ENCODE peak calls at places on chromosomes 2 and 18, in four cellular contexts. Y is MM.1S, U is adipocyte, D is OCI-LY7. J is an unnamed sample.

GRCh38 chr2:199366406-199366805 is 91.3 kb downstream of the SATB2 start:
- DNase-seq in Y (no peak), U (no peak), D (no peak), J (peak; percentile 14)

GRCh38 chr2:65710779-65711295 is 278.4 kb upstream of the SPRED2 start:
- DNase-seq in Y (no peak), U (no peak), D (peak; percentile 38), J (no peak)

GRCh38 chr2:207483477-207483876 is 46.3 kb upstream of the CREB1 start:
- DNase-seq in Y (no peak), U (no peak), D (no peak), J (no peak)

GRCh38 chr18:35890323-35890722 is 82.2 kb upstream of the RMP24 start:
- DNase-seq in Y (no peak), U (no peak), D (no peak), J (no peak)

GRCh38 chr2:58484201-58484600 is 243.1 kb upstream of the FANCL start:
- DNase-seq in Y (no peak), U (peak; percentile 27), D (no peak), J (no peak)

GRCh38 chr2:240594511-240595380 is 8.2 kb downstream of the CAPN10 start:
- DNase-seq in Y (no peak), U (no peak), D (no peak), J (no peak)

GRCh38 chr18:26717123-26717522 is 148.4 kb downstream of the AQP4 start:
- DNase-seq in Y (no peak), U (no peak), D (no peak), J (no peak)

GRCh38 chr18:1421502-1421901 is 516.8 kb downstream of the ADCYAP1 start:
- DNase-seq in Y (no peak), U (no peak), D (no peak), J (no peak)

GRCh38 chr2:88212251-88212790 is 42.2 kb downstream of the THNSL2 start:
- DNase-seq in Y (peak; percentile 18), U (peak; percentile 40), D (peak; percentile 11), J (no peak)

GRCh38 chr2:96239745-96240264 is 26.0 kb downstream of the TMEM127 start:
- DNase-seq in Y (no peak), U (no peak), D (no peak), J (no peak)
- H3K4me1 ChIP-seq in Y (peaks cover 41% of the 10 kb centered on the region), U (peaks cover 33% of the 10 kb centered on the region), D (peaks cover 50% of the 10 kb centered on the region), J (peaks cover 2% of the 10 kb centered on the region)

GRCh38 chr2:195496991-195497390 is 160.0 kb upstream of the SLC39A10 start:
- DNase-seq in Y (no peak), U (no peak), D (no peak), J (no peak)
- H3K4me1 ChIP-seq in Y (peaks cover 3% of the 10 kb centered on the region), U (peaks cover 4% of the 10 kb centered on the region), D (peaks cover 32% of the 10 kb centered on the region), J (no peaks in the 10 kb centered on the region)

GRCh38 chr2:165576409-165576808 is 106.9 kb downstream of the CSRNP3 start:
- DNase-seq in Y (no peak), U (no peak), D (no peak), J (peak; percentile 8)

GRCh38 chr2:165571477-165571876 is 102.0 kb downstream of the CSRNP3 start:
- DNase-seq in Y (no peak), U (no peak), D (no peak), J (no peak)

GRCh38 chr2:165568361-165568760 is 98.9 kb downstream of the CSRNP3 start:
- DNase-seq in Y (no peak), U (no peak), D (no peak), J (no peak)

GRCh38 chr2:165572155-165572554 is 102.7 kb downstream of the CSRNP3 start:
- DNase-seq in Y (no peak), U (no peak), D (peak; percentile 58), J (peak; percentile 27)

DNA sequence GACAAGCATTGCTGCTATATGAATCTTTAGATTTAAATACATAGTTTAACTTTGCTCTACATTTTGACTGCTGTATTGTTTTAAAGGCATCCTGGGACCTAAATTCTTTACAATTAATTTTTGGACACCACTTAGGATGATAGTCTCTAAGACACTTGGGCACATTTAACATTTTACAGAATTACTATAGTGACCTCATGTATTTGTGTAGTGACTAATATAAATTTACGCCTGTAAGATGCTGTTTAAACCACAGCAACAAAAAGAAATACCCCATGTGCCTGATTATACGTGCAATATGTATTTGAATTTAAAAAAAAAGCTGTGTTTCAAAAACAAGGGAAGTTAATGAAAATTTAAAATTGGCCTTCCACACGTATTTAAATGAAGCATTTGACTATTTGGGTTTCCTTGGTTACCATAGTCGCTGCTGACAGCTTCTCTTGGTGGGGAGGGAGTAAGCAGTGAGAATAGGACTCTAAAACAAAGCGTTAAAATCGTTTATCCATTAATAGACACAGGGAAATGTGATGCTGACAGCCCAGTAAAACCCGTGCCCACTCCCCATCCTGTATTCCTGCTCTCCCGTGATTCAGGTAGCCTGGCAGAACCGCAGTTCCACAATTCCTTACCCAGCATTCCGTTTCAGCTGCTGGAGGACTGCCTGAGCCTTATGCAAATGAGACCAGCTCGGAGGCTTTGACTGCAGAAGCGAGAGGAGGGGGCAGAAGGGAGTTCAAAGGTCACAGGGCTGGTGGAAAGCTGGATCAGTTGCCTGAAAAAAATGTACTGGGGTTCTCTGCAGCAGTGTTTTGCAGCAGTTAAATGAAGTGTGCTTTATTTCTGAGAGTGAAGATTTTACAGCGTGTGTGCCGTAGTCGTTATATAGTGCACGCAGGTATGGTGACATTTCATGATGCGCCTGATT is 104.3 kb downstream of the CSRNP3 start:
- DNase-seq in Y (no peak), U (peak; percentile 15), D (peak; percentile 40), J (peak; percentile 88)
- H3K4me1 ChIP-seq in Y (no peaks in the 10 kb centered on the region), U (peaks cover 6% of the 10 kb centered on the region), D (peaks cover 7% of the 10 kb centered on the region), J (no peaks in the 10 kb centered on the region)

GRCh38 chr18:31213641-31214040 is 51.0 kb upstream of the DSC1 start:
- DNase-seq in Y (no peak), U (no peak), D (no peak), J (peak; percentile 78)
- H3K4me1 ChIP-seq in Y (no peaks in the 10 kb centered on the region), U (no peaks in the 10 kb centered on the region), D (no peaks in the 10 kb centered on the region), J (peaks cover 3% of the 10 kb centered on the region)

GRCh38 chr2:204360218-204361007 is 184.9 kb upstream of the PARD3B start:
- DNase-seq in Y (no peak), U (no peak), D (no peak), J (peak; percentile 61)

GRCh38 chr2:204356128-204356527 is 189.1 kb upstream of the PARD3B start:
- DNase-seq in Y (no peak), U (no peak), D (no peak), J (no peak)

GRCh38 chr2:204354442-204354856 is 190.8 kb upstream of the PARD3B start:
- DNase-seq in Y (no peak), U (no peak), D (no peak), J (no peak)

GRCh38 chr2:204355688-204356087 is 189.6 kb upstream of the PARD3B start:
- DNase-seq in Y (no peak), U (no peak), D (no peak), J (no peak)

GRCh38 chr2:204357175-204357695 is 188.0 kb upstream of the PARD3B start:
- DNase-seq in Y (no peak), U (no peak), D (no peak), J (no peak)
- H3K4me1 ChIP-seq in Y (no peaks in the 10 kb centered on the region), U (peaks cover 14% of the 10 kb centered on the region), D (no peaks in the 10 kb centered on the region), J (no peaks in the 10 kb centered on the region)

DNA sequence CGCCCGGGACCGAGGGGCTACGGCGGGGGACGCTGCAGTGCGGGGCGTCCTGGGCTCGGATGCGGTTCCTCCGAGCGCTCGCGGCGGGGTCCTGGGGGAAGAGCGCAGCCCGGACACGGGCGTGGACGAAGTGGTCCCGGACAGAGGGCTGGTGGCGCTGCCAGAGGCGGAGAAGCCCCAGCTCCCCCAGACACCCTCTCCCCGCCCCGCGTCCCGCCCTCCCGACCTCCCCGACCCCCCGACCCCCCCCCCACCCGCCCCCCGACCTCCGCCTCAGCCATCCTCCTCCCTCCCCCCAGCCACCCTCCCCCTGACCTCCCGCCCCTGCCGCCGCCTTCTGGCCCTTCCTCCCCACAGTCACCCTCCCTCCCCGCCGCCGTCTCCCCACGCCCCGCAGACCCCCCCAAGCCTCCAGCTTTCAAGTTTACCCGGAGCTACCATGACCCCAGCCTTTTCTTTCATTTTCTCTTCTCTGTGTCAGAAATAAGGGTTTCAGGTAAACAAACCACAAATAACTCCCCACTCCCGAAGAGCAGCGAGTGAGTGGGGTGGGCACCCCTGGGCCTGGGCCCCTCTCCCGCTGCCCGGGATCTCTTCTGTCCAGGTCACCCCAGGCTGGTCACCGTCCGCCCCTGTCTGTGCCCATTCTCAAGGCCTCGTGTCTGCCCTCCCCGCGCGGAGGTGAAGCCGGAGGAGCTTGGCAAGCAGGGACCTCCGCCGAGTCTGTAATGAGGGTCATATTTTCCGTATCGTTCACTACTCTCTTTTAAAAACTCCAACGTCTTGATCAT is 5.1 kb downstream of the NFATC1 start:
- DNase-seq in Y (no peak), U (peak; percentile 37), D (peak; percentile 38), J (no peak)
- H3K4me1 ChIP-seq in Y (no peaks in the 10 kb centered on the region), U (peaks cover 12% of the 10 kb centered on the region), D (peaks cover 53% of the 10 kb centered on the region), J (no peaks in the 10 kb centered on the region)

GRCh38 chr2:74846481-74846880 is 12.6 kb downstream of the HK2 start:
- DNase-seq in Y (no peak), U (no peak), D (no peak), J (no peak)
- H3K4me1 ChIP-seq in Y (peaks cover 76% of the 10 kb centered on the region), U (peaks cover 82% of the 10 kb centered on the region), D (peaks cover 52% of the 10 kb centered on the region), J (peaks cover 5% of the 10 kb centered on the region)